ENCODE peak calls at places on chromosomes 4 and X, in ten cellular contexts. U, E, X, P, N, Q, Y, T, I and J are unnamed samples.

GRCh38 chr4:118756958-118757357 is 71.8 kb downstream of the METTL14 start:
- DNase-seq in U (no peak), E (no peak), X (peak), P (no peak), N (no peak), Q (no peak), Y (no peak), T (no peak), I (no peak), J (no peak)

GRCh38 chr4:165326831-165327210 is 648 bp upstream of the MSMO1 start:
- DNase-seq in U (no peak), E (peak), X (peak), P (peak), N (peak), Q (no peak), Y (peak), T (no peak), I (no peak), J (peak)

GRCh38 chrX:41100200-41100599 is 15.0 kb downstream of the USP9X start:
- DNase-seq in U (no peak), E (no peak), X (no peak), P (no peak), N (no peak), Q (no peak), Y (no peak), T (no peak), I (no peak), J (no peak)

GRCh38 chr4:176230827-176231226 is 35.4 kb upstream of the SPATA4 start:
- DNase-seq in U (no peak), E (no peak), X (no peak), P (no peak), N (no peak), Q (no peak), Y (no peak), T (no peak), I (no peak), J (no peak)

GRCh38 chr4:39179681-39180080 is 2.6 kb upstream of the WDR19 start:
- DNase-seq in U (no peak), E (no peak), X (no peak), P (no peak), N (no peak), Q (no peak), Y (no peak), T (no peak), I (no peak), J (no peak)

GRCh38 chr4:15457401-15458201 is 12.1 kb upstream of the CC2D2A start:
- DNase-seq in U (no peak), E (peak), X (peak), P (no peak), N (peak), Q (no peak), Y (no peak), T (no peak), I (no peak), J (peak)

GRCh38 chr4:38889143-38889542 is 21.5 kb downstream of the FAM114A1 start:
- DNase-seq in U (no peak), E (peak), X (peak), P (no peak), N (peak), Q (no peak), Y (no peak), T (no peak), I (no peak), J (peak)

GRCh38 chrX:155956649-155957048 is 40.8 kb upstream of the IL9R start:
- DNase-seq in U (no peak), E (no peak), X (no peak), P (no peak), N (peak), Q (no peak), Y (no peak), T (no peak), I (no peak), J (no peak)

GRCh38 chr4:53622739-53623151 is 31.5 kb upstream of the LNX1 start:
- DNase-seq in U (no peak), E (no peak), X (peak), P (no peak), N (peak), Q (no peak), Y (no peak), T (no peak), I (no peak), J (no peak)

GRCh38 chr4:7554885-7555284 is 120.2 kb upstream of the PSAPL1 start:
- DNase-seq in U (no peak), E (no peak), X (no peak), P (no peak), N (no peak), Q (no peak), Y (peak), T (no peak), I (no peak), J (no peak)

GRCh38 chr4:5839751-5840674 is 52.9 kb downstream of the CRMP1 start:
- DNase-seq in U (peak), E (no peak), X (peak), P (peak), N (no peak), Q (no peak), Y (no peak), T (no peak), I (peak), J (no peak)

GRCh38 chrX:24334473-24334872 is 20.6 kb upstream of the SUPT20HL2 start:
- DNase-seq in U (no peak), E (no peak), X (no peak), P (no peak), N (no peak), Q (no peak), Y (no peak), T (no peak), I (no peak), J (no peak)

GRCh38 chr4:155604718-155605601 is 61.7 kb upstream of the GUCY1A1 start:
- DNase-seq in U (peak), E (no peak), X (peak), P (peak), N (peak), Q (no peak), Y (no peak), T (no peak), I (no peak), J (no peak)

GRCh38 chrX:38117485-38117884 is 103.2 kb downstream of the SRPX start:
- DNase-seq in U (no peak), E (no peak), X (no peak), P (no peak), N (peak), Q (no peak), Y (no peak), T (no peak), I (no peak), J (no peak)

GRCh38 chr4:23114538-23114937 is 421.8 kb downstream of the GBA3 start:
- DNase-seq in U (no peak), E (no peak), X (no peak), P (no peak), N (no peak), Q (no peak), Y (no peak), T (no peak), I (no peak), J (no peak)

GRCh38 chr4:165288639-165289428 is 38.6 kb upstream of the MSMO1 start:
- DNase-seq in U (no peak), E (no peak), X (peak), P (no peak), N (peak), Q (no peak), Y (no peak), T (no peak), I (no peak), J (no peak)

GRCh38 chrX:45768666-45769065 is 568.0 kb upstream of the DIPK2B start:
- DNase-seq in U (no peak), E (no peak), X (no peak), P (no peak), N (no peak), Q (no peak), Y (no peak), T (no peak), I (no peak), J (no peak)

GRCh38 chr4:145196747-145197146 is 16.4 kb upstream of the OTUD4 start:
- DNase-seq in U (no peak), E (no peak), X (no peak), P (no peak), N (no peak), Q (no peak), Y (no peak), T (no peak), I (no peak), J (no peak)

GRCh38 chr4:40606239-40606767 is 23.4 kb downstream of the RBM47 start:
- DNase-seq in U (no peak), E (no peak), X (no peak), P (no peak), N (no peak), Q (no peak), Y (peak), T (no peak), I (no peak), J (no peak)
- TF ChIP-seq CTCF in U (no peak), E (no peak), X (peak), P (no peak), N (no peak), Q (no peak), Y (peak), T (no peak), I (no peak), J (no peak)

GRCh38 chrX:68090266-68090665 is 343.0 kb downstream of the OPHN1 start:
- DNase-seq in U (no peak), E (no peak), X (peak), P (no peak), N (peak), Q (no peak), Y (no peak), T (no peak), I (no peak), J (no peak)
- TF ChIP-seq CTCF in U (no peak), E (no peak), X (peak), P (no peak), N (peak), Q (no peak), Y (peak), T (no peak), I (peak), J (no peak)

DNA sequence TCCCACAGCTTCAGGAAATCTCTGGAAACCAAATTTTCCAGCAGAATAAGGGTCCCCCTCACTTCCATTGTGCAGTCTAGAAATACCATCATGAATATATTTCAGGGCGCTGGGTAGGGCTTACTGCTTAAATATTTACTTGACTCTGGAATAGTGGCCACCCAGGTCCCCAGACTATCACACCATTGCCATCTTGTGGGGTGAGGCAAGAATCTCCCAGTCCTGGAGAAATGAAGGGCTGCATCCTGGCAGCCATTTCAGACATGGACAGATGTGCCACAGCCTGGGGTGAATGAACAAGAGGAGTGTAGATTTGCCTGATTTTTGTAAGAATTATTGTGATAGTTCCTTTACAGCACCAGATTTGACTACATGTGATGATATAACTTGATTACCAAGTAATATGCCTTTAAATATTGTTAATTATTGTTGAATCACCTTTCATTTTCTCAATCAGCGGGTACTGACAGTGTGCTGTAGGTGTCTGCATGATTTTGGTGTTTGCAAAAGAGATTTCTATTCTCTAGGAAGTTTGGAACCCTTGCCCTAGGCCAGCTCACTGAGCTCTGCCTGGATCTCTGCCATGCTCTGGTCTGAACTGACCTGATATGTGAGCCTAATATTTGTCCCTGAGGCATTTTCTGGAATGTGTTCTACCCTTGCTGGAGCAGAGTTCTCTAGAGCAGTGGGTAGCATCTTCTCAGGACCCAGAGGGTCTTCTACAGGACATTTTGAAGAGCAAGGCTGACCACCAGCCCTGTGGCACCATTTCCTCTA is 183.4 kb downstream of the KIT start:
- DNase-seq in U (no peak), E (no peak), X (peak), P (peak), N (peak), Q (no peak), Y (no peak), T (no peak), I (no peak), J (no peak)
- TF ChIP-seq CTCF in U (no peak), E (no peak), X (peak), P (no peak), N (peak), Q (no peak), Y (peak), T (peak), I (peak), J (no peak)

DNA sequence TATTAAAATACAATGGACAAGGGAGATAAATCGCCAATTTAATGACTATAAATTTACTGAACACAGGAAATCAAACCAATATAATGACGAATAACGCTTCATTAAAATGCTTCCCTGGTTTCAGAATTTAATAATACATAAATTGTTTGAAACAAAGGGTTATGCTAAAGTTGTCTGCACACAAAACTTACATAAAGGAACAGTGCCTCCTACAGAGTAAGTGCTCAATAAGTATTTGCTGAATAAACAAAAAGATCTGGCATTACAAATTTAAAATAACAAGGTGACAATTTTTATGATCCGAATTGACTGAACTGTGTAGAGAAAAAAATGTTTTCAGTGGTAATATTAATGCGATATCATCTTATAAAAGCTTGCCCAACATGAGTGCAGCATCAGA is 69.6 kb downstream of the NOCT start:
- DNase-seq in U (no peak), E (peak), X (peak), P (no peak), N (peak), Q (no peak), Y (no peak), T (no peak), I (no peak), J (no peak)
- TF ChIP-seq CTCF in U (no peak), E (peak), X (peak), P (no peak), N (peak), Q (no peak), Y (peak), T (no peak), I (peak), J (peak)

GRCh38 chr4:130359537-130359936 is 1263.6 kb downstream of the C4orf33 start:
- DNase-seq in U (no peak), E (no peak), X (peak), P (no peak), N (peak), Q (no peak), Y (no peak), T (no peak), I (no peak), J (no peak)
- TF ChIP-seq CTCF in U (no peak), E (no peak), X (peak), P (no peak), N (peak), Q (no peak), Y (peak), T (peak), I (no peak), J (peak)

GRCh38 chr4:67678612-67679011 is 22.3 kb downstream of the UBA6 start:
- DNase-seq in U (no peak), E (no peak), X (no peak), P (no peak), N (no peak), Q (no peak), Y (no peak), T (no peak), I (no peak), J (no peak)

GRCh38 chr4:67685532-67685859 is 15.5 kb downstream of the UBA6 start:
- DNase-seq in U (no peak), E (no peak), X (no peak), P (no peak), N (no peak), Q (no peak), Y (no peak), T (no peak), I (no peak), J (no peak)

GRCh38 chr4:67684839-67685531 is 16.0 kb downstream of the UBA6 start:
- DNase-seq in U (no peak), E (no peak), X (peak), P (no peak), N (peak), Q (no peak), Y (no peak), T (no peak), I (no peak), J (no peak)

GRCh38 chr4:67680568-67681222 is 20.3 kb downstream of the UBA6 start:
- DNase-seq in U (no peak), E (no peak), X (peak), P (no peak), N (peak), Q (no peak), Y (no peak), T (no peak), I (no peak), J (no peak)

DNA sequence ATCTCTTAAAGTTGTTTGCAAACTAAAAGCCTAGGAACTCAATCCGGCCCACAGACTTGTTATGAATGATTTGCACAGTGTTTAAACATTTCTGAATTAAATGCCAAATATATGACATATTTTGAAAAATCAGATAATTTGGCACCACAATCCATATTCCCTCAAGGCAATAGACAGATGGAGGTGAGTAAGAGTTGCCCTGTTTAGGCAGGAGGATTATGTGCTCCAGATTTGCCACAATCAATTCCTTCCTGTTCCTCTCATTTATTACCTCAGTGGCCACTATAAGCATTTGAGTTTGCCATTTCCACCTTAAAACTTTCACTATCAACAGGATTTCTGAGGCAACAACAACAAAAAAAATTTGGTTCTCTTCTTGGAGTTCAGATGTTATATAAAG is 18.7 kb downstream of the UBA6 start:
- DNase-seq in U (no peak), E (no peak), X (no peak), P (no peak), N (no peak), Q (no peak), Y (no peak), T (no peak), I (no peak), J (no peak)
- TF ChIP-seq CTCF in U (no peak), E (no peak), X (no peak), P (no peak), N (no peak), Q (no peak), Y (no peak), T (no peak), I (no peak), J (no peak)

DNA sequence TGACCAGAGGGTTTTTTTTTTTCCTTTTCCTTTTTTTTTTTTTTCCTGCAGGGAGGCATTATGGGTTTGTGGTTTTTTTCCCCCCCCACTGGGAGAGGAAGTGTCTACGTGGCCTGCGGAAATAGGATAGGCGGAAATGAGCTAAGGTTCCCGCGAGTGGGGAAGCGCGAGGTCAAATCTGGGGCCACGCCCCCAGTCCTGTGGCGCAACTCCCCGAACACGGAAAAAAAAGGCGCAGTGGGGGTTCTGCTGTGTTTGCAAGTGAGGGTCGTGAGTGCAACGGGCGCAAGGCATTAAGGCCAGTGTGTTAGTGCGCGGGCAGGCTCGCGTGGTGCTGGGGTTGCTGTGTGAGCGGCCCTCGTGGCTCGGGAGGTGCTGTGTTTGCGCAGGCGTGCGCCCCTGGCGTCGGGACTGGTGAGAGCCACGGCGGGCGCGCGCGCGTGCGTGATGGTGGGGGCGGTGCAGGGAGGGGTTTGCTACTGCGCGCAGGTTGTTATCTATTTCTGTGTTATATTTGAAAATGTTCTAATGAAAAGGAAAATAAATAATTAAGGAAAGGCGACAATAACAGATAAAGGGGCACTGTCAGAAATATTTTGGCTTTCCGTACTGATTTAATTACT is 685 bp upstream of the MORF4L2 start:
- DNase-seq in U (peak), E (peak), X (peak), P (peak), N (peak), Q (peak), Y (peak), T (peak), I (peak), J (peak)
- TF ChIP-seq CTCF in U (peak), E (no peak), X (peak), P (peak), N (peak), Q (peak), Y (peak), T (peak), I (peak), J (peak)

GRCh38 chrX:47643926-47644325 is 6.4 kb downstream of the ELK1 start:
- DNase-seq in U (peak), E (no peak), X (peak), P (no peak), N (peak), Q (no peak), Y (no peak), T (no peak), I (no peak), J (no peak)
- TF ChIP-seq CTCF in U (no peak), E (no peak), X (peak), P (no peak), N (peak), Q (no peak), Y (peak), T (no peak), I (peak), J (peak)

DNA sequence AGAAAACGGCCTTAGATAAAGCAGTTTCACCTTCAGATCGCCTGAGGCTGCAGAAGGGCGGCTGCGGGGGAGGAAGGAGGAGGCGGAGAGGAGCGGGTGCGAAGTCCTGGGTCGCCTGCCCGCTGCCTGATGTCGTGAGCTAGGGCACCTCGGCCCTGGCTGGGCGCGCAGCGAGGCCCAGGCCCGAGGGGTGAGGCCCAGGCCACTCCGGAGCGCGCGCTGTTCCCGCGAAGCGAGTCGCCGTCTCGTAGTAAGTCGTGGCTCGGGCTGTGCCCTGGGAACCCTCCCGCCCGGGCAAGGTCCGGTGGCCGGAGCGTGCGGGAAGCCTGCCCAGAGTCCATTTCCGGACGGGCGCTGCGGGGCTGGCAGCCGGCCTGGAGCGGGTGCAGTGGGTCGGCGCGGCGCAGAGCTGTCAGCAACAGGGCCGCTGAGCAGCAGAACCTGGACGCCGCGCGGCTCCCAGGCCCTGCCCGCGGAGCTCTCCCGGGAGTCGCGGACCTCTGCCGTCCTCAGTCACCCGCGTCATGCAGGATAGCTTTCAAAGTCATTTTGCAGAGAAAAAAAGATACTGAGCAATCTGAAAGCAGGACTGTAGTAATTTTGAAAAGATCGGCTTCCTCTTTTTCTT is 18.7 kb downstream of the TRIM2 start:
- DNase-seq in U (peak), E (peak), X (peak), P (peak), N (peak), Q (peak), Y (peak), T (peak), I (peak), J (peak)
- TF ChIP-seq CTCF in U (no peak), E (no peak), X (no peak), P (no peak), N (no peak), Q (no peak), Y (no peak), T (no peak), I (no peak), J (no peak)

GRCh38 chr4:2465032-2465431 is 3.9 kb upstream of the RNF4 start:
- DNase-seq in U (no peak), E (no peak), X (no peak), P (no peak), N (no peak), Q (no peak), Y (no peak), T (no peak), I (no peak), J (no peak)

GRCh38 chr4:2462218-2462991 is 6.5 kb upstream of the RNF4 start:
- DNase-seq in U (peak), E (peak), X (peak), P (peak), N (peak), Q (peak), Y (peak), T (peak), I (peak), J (peak)

GRCh38 chr4:2459589-2460349 is 9.1 kb upstream of the RNF4 start:
- DNase-seq in U (no peak), E (no peak), X (no peak), P (no peak), N (no peak), Q (no peak), Y (no peak), T (no peak), I (no peak), J (no peak)

GRCh38 chr4:2461246-2461960 is 7.5 kb upstream of the RNF4 start:
- DNase-seq in U (no peak), E (no peak), X (no peak), P (no peak), N (no peak), Q (no peak), Y (no peak), T (no peak), I (no peak), J (no peak)

GRCh38 chr4:2462992-2463762 is 5.7 kb upstream of the RNF4 start:
- DNase-seq in U (no peak), E (no peak), X (no peak), P (no peak), N (no peak), Q (no peak), Y (peak), T (no peak), I (no peak), J (no peak)
- TF ChIP-seq CTCF in U (no peak), E (no peak), X (no peak), P (no peak), N (no peak), Q (no peak), Y (peak), T (no peak), I (peak), J (no peak)